ENCODE peak calls at places on chromosomes 16 and 17, in ten cellular contexts. W is heart right ventricle; Z is A549; L is body of pancreas; D is uterus; R is right lobe of liver; O is pancreas; E is ascending aorta; F is CD8-positive, alpha-beta T cell; M is ovary. X is an unnamed sample. For H3K4me1, the result is how much of the 10 kb centered on the place peaks cover.

GRCh38 chr17:3681057-3681456 is 12.4 kb downstream of the EMC6 start:
- DNase-seq in D (no peak), M (no peak), Z (no peak), W (no peak), O (no peak), F (no peak), L (no peak), E (no peak), R (no peak), X (no peak)

GRCh38 chr17:63537991-63538692 is 12.1 kb upstream of the DCAF7 start:
- DNase-seq in O (peak), D (no peak), M (no peak), R (peak), W (no peak), Z (no peak), F (no peak), E (no peak), L (no peak), X (no peak)

GRCh38 chr17:20206591-20206990 is 197.4 kb downstream of the SPECC1 start:
- DNase-seq in O (no peak), W (no peak), M (no peak), D (no peak), L (no peak), F (no peak), E (no peak), R (no peak), Z (peak), X (no peak)

GRCh38 chr16:84088695-84089395 is 27.9 kb downstream of the MBTPS1 start:
- DNase-seq in R (no peak), Z (peak), F (no peak), L (no peak), M (no peak), D (no peak), O (no peak), W (peak), E (no peak), X (no peak)

GRCh38 chr16:67773099-67773498 is 33.3 kb downstream of the RANBP10 start:
- DNase-seq in M (peak), L (peak), O (no peak), R (peak), W (peak), E (no peak), Z (no peak), F (no peak), D (peak), X (no peak)

GRCh38 chr16:29710227-29711219 is 31.5 kb downstream of the QPRT start:
- DNase-seq in Z (peak), R (no peak), D (peak), L (peak), E (no peak), F (no peak), M (no peak), W (peak), O (no peak), X (peak)

GRCh38 chr16:53829186-53829747 is 125.3 kb downstream of the FTO start:
- DNase-seq in Z (no peak), D (no peak), L (no peak), O (no peak), R (no peak), W (no peak), F (no peak), E (no peak), M (no peak), X (no peak)

GRCh38 chr16:2532494-2533141 is 1.4 kb upstream of the CEMP1 start:
- DNase-seq in F (peak), D (peak), W (peak), R (peak), E (no peak), O (peak), Z (no peak), L (peak), M (peak), X (peak)

GRCh38 chr17:40417258-40417608 is 463 bp downstream of the TOP2A start:
- DNase-seq in M (no peak), L (no peak), D (no peak), E (no peak), R (no peak), F (no peak), O (no peak), Z (peak), W (no peak), X (peak)

GRCh38 chr16:13070268-13070667 is 168.9 kb downstream of the SHISA9 start:
- DNase-seq in D (no peak), M (no peak), Z (no peak), F (no peak), L (peak), W (no peak), O (no peak), R (no peak), E (no peak), X (no peak)

GRCh38 chr17:43740541-43740940 is 18.1 kb downstream of the SOST start:
- DNase-seq in W (no peak), Z (no peak), R (no peak), D (no peak), F (no peak), E (no peak), M (no peak), L (no peak), O (no peak), X (no peak)

GRCh38 chr17:50051082-50051576 is 4.8 kb upstream of the ITGA3 start:
- DNase-seq in O (no peak), F (no peak), D (no peak), W (no peak), E (no peak), M (no peak), L (peak), R (no peak), Z (peak), X (peak)

GRCh38 chr17:66135219-66135618 is 56.7 kb downstream of the CEP112 start:
- DNase-seq in F (no peak), M (no peak), O (no peak), W (no peak), D (no peak), L (no peak), E (no peak), Z (no peak), R (no peak), X (no peak)

GRCh38 chr17:6024576-6024975 is 45.6 kb upstream of the WSCD1 start:
- DNase-seq in M (no peak), L (no peak), O (no peak), F (no peak), Z (no peak), R (no peak), D (no peak), E (no peak), W (no peak), X (no peak)

GRCh38 chr16:63050391-63050790 is 1014.2 kb upstream of the CDH8 start:
- DNase-seq in W (no peak), D (no peak), E (no peak), L (no peak), Z (no peak), M (no peak), O (no peak), R (no peak), F (no peak), X (no peak)

GRCh38 chr16:64398795-64399194 is 723.1 kb downstream of the CDH11 start:
- DNase-seq in F (no peak), D (no peak), M (no peak), L (no peak), R (no peak), E (no peak), W (no peak), O (no peak), Z (no peak), X (no peak)

GRCh38 chr17:82722341-82723013 is 6.0 kb downstream of the FN3KRP start:
- DNase-seq in M (no peak), W (no peak), E (no peak), F (no peak), D (no peak), Z (no peak), L (no peak), R (no peak), O (no peak), X (no peak)

GRCh38 chr17:49404371-49404770 is 10.3 kb downstream of the PHB1 start:
- DNase-seq in Z (no peak), E (no peak), M (no peak), W (no peak), R (no peak), F (no peak), L (no peak), D (no peak), O (no peak), X (no peak)

GRCh38 chr16:55900616-55901393 is 25.6 kb upstream of the CES5A start:
- DNase-seq in W (no peak), D (no peak), L (no peak), Z (no peak), F (no peak), R (no peak), M (no peak), O (no peak), E (no peak), X (no peak)

GRCh38 chr17:66714046-66715023 is 120.6 kb upstream of the CACNG5 start:
- DNase-seq in D (no peak), R (no peak), L (no peak), E (no peak), W (no peak), O (no peak), Z (no peak), F (no peak), M (no peak), X (no peak)

GRCh38 chr17:57599271-57600045 is 145.6 kb downstream of the CCDC182 start:
- DNase-seq in M (no peak), D (no peak), F (no peak), R (no peak), W (no peak), E (no peak), O (peak), L (no peak), Z (no peak), X (no peak)

GRCh38 chr17:3474212-3474611 is 1.6 kb upstream of the ASPA start:
- DNase-seq in D (no peak), Z (peak), M (no peak), O (no peak), L (no peak), R (no peak), F (no peak), W (no peak), E (no peak), X (no peak)

GRCh38 chr17:49993423-49994037 is 1.5 kb downstream of the DLX3 start:
- DNase-seq in W (no peak), L (peak), M (no peak), Z (no peak), E (no peak), R (peak), F (no peak), D (no peak), O (peak), X (no peak)

GRCh38 chr16:64808474-64808873 is 313.4 kb downstream of the CDH11 start:
- DNase-seq in M (no peak), D (no peak), F (no peak), O (no peak), W (no peak), Z (no peak), L (no peak), R (no peak), E (no peak), X (no peak)

GRCh38 chr17:58330997-58331814 is 2.6 kb upstream of the TSPOAP1 start:
- DNase-seq in W (no peak), O (no peak), L (no peak), R (no peak), D (no peak), Z (no peak), F (no peak), E (no peak), M (no peak), X (no peak)

GRCh38 chr16:86484240-86484639 is 26.1 kb upstream of the FOXF1 start:
- DNase-seq in F (no peak), E (no peak), Z (no peak), R (no peak), O (no peak), L (no peak), W (no peak), M (no peak), D (no peak), X (no peak)

GRCh38 chr16:86478779-86479178 is 31.5 kb upstream of the FOXF1 start:
- DNase-seq in Z (no peak), L (no peak), M (no peak), R (no peak), F (no peak), O (no peak), D (no peak), W (no peak), E (no peak), X (no peak)

GRCh38 chr16:86479419-86479818 is 30.9 kb upstream of the FOXF1 start:
- DNase-seq in D (no peak), L (no peak), R (no peak), W (no peak), F (no peak), M (no peak), Z (no peak), O (no peak), E (no peak), X (no peak)

GRCh38 chr16:86480444-86480843 is 29.9 kb upstream of the FOXF1 start:
- DNase-seq in L (no peak), Z (no peak), E (no peak), O (no peak), M (no peak), F (no peak), R (no peak), D (no peak), W (no peak), X (no peak)

GRCh38 chr16:86481607-86482006 is 28.7 kb upstream of the FOXF1 start:
- DNase-seq in D (no peak), Z (no peak), M (no peak), W (no peak), L (no peak), E (no peak), O (no peak), F (no peak), R (no peak), X (no peak)
- H3K27ac ChIP-seq in D (no peak), Z (no peak), M (no peak), W (no peak), L (no peak), E (no peak), O (no peak), F (no peak), R (no peak), X (no peak)

GRCh38 chr17:29591737-29592624 is 951 bp upstream of the ANKRD13B start:
- DNase-seq in Z (peak), O (peak), E (no peak), F (peak), L (peak), R (peak), M (peak), D (peak), W (peak), X (peak)
- H3K4me1 ChIP-seq in Z (half or more), O (under half), E (under half), F (half or more), L (half or more), R (under half), M (under half), D (under half), W (half or more), X (half or more)

DNA sequence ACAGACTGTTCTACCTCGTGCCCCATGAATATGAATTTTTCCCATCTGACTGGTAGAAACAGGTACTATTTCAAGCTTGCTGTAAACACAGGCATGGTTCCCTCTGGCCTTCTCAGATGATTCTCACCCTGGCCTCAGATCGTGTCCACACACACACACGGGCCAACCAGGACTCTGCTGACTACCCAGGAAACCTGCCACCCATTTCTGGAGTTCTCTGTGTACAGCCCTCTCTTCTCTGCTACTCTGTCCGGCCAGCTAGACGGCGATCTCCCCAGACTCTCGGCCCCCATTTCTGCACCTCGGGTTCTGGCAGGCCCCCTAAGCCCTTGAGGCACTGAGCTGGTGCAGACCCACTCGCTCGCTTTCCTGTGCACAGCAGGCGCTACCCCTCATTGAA is 31.2 kb downstream of the RPA1 start:
- DNase-seq in O (no peak), E (no peak), R (no peak), D (no peak), F (no peak), W (no peak), M (peak), Z (no peak), L (no peak), X (no peak)
- H3K27ac ChIP-seq in O (no peak), E (no peak), R (no peak), D (peak), F (no peak), W (peak), M (no peak), Z (no peak), L (no peak), X (no peak)

GRCh38 chr16:89920723-89921122 is 2.1 kb downstream of the MC1R start:
- DNase-seq in R (no peak), W (no peak), D (no peak), L (no peak), Z (no peak), O (no peak), F (no peak), M (no peak), E (no peak), X (no peak)

GRCh38 chr16:89917773-89918452 is 749 bp upstream of the MC1R start:
- DNase-seq in Z (peak), M (peak), D (peak), F (peak), R (peak), E (peak), W (peak), O (peak), L (peak), X (peak)

GRCh38 chr16:89921131-89921698 is 1.9 kb upstream of the TUBB3 start:
- DNase-seq in R (no peak), M (no peak), F (no peak), D (no peak), E (no peak), W (no peak), L (no peak), O (no peak), Z (no peak), X (no peak)

GRCh38 chr16:89918453-89919347 is at the start of gene MC1R:
- DNase-seq in M (no peak), E (no peak), L (no peak), W (peak), R (peak), F (no peak), Z (peak), O (no peak), D (no peak), X (peak)

DNA sequence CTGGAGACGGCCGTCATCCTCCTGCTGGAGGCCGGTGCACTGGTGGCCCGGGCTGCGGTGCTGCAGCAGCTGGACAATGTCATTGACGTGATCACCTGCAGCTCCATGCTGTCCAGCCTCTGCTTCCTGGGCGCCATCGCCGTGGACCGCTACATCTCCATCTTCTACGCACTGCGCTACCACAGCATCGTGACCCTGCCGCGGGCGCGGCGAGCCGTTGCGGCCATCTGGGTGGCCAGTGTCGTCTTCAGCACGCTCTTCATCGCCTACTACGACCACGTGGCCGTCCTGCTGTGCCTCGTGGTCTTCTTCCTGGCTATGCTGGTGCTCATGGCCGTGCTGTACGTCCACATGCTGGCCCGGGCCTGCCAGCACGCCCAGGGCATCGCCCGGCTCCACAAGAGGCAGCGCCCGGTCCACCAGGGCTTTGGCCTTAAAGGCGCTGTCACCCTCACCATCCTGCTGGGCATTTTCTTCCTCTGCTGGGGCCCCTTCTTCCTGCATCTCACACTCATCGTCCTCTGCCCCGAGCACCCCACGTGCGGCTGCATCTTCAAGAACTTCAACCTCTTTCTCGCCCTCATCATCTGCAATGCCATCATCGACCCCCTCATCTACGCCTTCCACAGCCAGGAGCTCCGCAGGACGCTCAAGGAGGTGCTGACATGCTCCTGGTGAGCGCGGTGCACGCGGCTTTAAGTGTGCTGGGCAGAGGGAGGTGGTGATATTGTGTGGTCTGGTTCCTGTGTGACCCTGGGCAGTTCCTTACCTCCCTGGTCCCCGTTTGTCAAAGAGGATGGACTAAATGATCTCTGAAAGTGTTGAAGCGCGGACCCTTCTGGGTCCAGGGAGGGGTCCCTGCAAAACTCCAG is 1.1 kb downstream of the MC1R start:
- DNase-seq in Z (no peak), R (peak), W (no peak), M (no peak), E (no peak), D (no peak), L (no peak), O (no peak), F (no peak), X (no peak)
- H3K4me1 ChIP-seq in Z (half or more), R (under half), W (under half), M (under half), E (under half), D (under half), L (under half), O (under half), F (half or more), X (under half)

DNA sequence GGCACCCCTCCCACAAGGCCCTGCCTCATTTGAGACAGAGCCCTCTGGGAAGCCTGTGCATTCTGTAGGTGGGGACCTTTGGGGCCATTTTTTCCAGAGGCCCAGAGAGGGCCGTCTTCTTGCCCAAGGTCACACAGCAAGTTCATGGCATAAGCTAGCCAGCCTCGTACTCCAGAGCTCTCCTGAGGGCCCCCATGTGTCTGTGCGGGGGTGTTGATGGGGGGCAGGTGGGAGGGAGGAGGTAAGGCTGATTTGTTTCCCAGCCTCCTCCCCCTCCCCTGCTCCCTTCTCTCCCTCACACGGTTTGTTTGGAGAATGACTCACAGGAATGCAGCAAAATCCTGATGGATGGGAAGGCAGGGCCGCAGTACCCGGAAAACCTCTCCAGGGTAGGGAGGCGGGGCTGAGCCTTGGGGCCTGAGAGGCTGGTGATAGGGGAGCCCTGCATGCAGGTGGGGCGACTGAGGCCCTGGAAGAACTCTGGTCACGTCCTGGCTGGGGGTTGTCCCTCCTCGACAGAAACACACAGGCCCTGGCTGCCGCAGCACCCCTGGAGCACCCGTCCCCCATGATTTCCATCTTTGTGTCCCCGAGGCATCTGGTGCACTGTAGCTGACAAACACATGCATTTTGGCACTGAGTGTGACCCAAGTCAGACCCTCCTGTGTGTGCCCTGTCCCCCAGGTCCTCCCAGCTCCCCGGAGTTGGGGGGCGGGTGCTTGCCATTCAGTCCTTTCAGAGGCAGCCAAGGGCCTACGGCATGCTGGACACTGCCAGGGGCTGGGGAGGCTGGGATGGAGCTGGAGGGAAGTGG is 29.7 kb downstream of the RAI1 start:
- DNase-seq in E (peak), Z (peak), D (peak), W (no peak), O (peak), M (peak), R (no peak), L (peak), F (no peak), X (peak)
- H3K27ac ChIP-seq in E (peak), Z (peak), D (peak), W (peak), O (peak), M (no peak), R (peak), L (peak), F (no peak), X (peak)